ENCODE peak calls at places on chromosomes 13 and 19, in four cellular contexts. One of them, this sample, is unnamed.

GRCh38 chr13:51328488-51328887 is 11.0 kb upstream of the SERPINE3 start:
- DNase-seq in bronchial epithelial cell: no peak
- DNase-seq in mammary epithelial cell: no peak
- DNase-seq in fibroblast of the aortic adventitia: no peak
- DNase-seq in this sample: no peak

GRCh38 chr19:51547397-51548212 is 16.1 kb upstream of the SIGLEC6 start:
- DNase-seq in bronchial epithelial cell: no peak
- DNase-seq in mammary epithelial cell: no peak
- DNase-seq in fibroblast of the aortic adventitia: peak
- DNase-seq in this sample: no peak

GRCh38 chr13:59111711-59112110 is 1052.0 kb downstream of the DIAPH3 start:
- DNase-seq in bronchial epithelial cell: no peak
- DNase-seq in mammary epithelial cell: no peak
- DNase-seq in fibroblast of the aortic adventitia: peak
- DNase-seq in this sample: no peak

GRCh38 chr13:21676611-21677021 is 5.7 kb downstream of the FGF9 start:
- DNase-seq in bronchial epithelial cell: no peak
- DNase-seq in mammary epithelial cell: no peak
- DNase-seq in fibroblast of the aortic adventitia: no peak
- DNase-seq in this sample: no peak

GRCh38 chr13:36493046-36493445 is 60.8 kb downstream of the CCNA1 start:
- DNase-seq in bronchial epithelial cell: peak
- DNase-seq in mammary epithelial cell: no peak
- DNase-seq in fibroblast of the aortic adventitia: no peak
- DNase-seq in this sample: no peak

GRCh38 chr13:71621152-71622124 is 245.6 kb downstream of the DACH1 start:
- DNase-seq in bronchial epithelial cell: no peak
- DNase-seq in mammary epithelial cell: no peak
- DNase-seq in fibroblast of the aortic adventitia: no peak
- DNase-seq in this sample: no peak

GRCh38 chr13:112732679-112733078 is 42.8 kb downstream of the ATP11A start:
- DNase-seq in bronchial epithelial cell: no peak
- DNase-seq in mammary epithelial cell: no peak
- DNase-seq in fibroblast of the aortic adventitia: no peak
- DNase-seq in this sample: no peak

GRCh38 chr19:47095707-47096704 is 17.6 kb downstream of the ZC3H4 start:
- DNase-seq in bronchial epithelial cell: peak
- DNase-seq in mammary epithelial cell: peak
- DNase-seq in fibroblast of the aortic adventitia: peak
- DNase-seq in this sample: no peak

GRCh38 chr19:51339687-51340656 is 2.0 kb downstream of the VSIG10L start:
- DNase-seq in bronchial epithelial cell: peak
- DNase-seq in mammary epithelial cell: peak
- DNase-seq in fibroblast of the aortic adventitia: peak
- DNase-seq in this sample: peak

GRCh38 chr13:83618966-83619365 is 263.3 kb downstream of the SLITRK1 start:
- DNase-seq in bronchial epithelial cell: peak
- DNase-seq in mammary epithelial cell: peak
- DNase-seq in fibroblast of the aortic adventitia: peak
- DNase-seq in this sample: no peak

GRCh38 chr13:107866007-107866665 is 349.2 kb downstream of the LIG4 start:
- DNase-seq in bronchial epithelial cell: no peak
- DNase-seq in mammary epithelial cell: peak
- DNase-seq in fibroblast of the aortic adventitia: no peak
- DNase-seq in this sample: no peak

GRCh38 chr13:57632276-57633140 is 964 bp downstream of the PCDH17 start:
- DNase-seq in bronchial epithelial cell: no peak
- DNase-seq in mammary epithelial cell: no peak
- DNase-seq in fibroblast of the aortic adventitia: no peak
- DNase-seq in this sample: no peak

GRCh38 chr19:14214580-14214979 is 8.6 kb upstream of the ADGRL1 start:
- DNase-seq in bronchial epithelial cell: no peak
- DNase-seq in mammary epithelial cell: no peak
- DNase-seq in fibroblast of the aortic adventitia: no peak
- DNase-seq in this sample: no peak

GRCh38 chr19:35753634-35754364 is 3.0 kb downstream of the HSPB6 start:
- DNase-seq in bronchial epithelial cell: no peak
- DNase-seq in mammary epithelial cell: no peak
- DNase-seq in fibroblast of the aortic adventitia: peak
- DNase-seq in this sample: no peak

GRCh38 chr13:76730220-76730619 is 156.0 kb downstream of the KCTD12 start:
- DNase-seq in bronchial epithelial cell: no peak
- DNase-seq in mammary epithelial cell: no peak
- DNase-seq in fibroblast of the aortic adventitia: peak
- DNase-seq in this sample: no peak

GRCh38 chr13:72643339-72643989 is 84.0 kb downstream of the MZT1 start:
- DNase-seq in bronchial epithelial cell: peak
- DNase-seq in mammary epithelial cell: peak
- DNase-seq in fibroblast of the aortic adventitia: peak
- DNase-seq in this sample: peak

GRCh38 chr19:38433268-38433733 is at the start of gene RYR1:
- DNase-seq in bronchial epithelial cell: peak
- DNase-seq in mammary epithelial cell: no peak
- DNase-seq in fibroblast of the aortic adventitia: no peak
- DNase-seq in this sample: peak

GRCh38 chr19:2249880-2250764 is 999 bp downstream of the AMH start:
- DNase-seq in bronchial epithelial cell: no peak
- DNase-seq in mammary epithelial cell: no peak
- DNase-seq in fibroblast of the aortic adventitia: no peak
- DNase-seq in this sample: no peak

GRCh38 chr13:112692586-112692985 is 2.7 kb downstream of the ATP11A start:
- DNase-seq in bronchial epithelial cell: no peak
- DNase-seq in mammary epithelial cell: no peak
- DNase-seq in fibroblast of the aortic adventitia: no peak
- DNase-seq in this sample: no peak

GRCh38 chr13:112229992-112230872 is 145.9 kb upstream of the SPACA7 start:
- DNase-seq in bronchial epithelial cell: no peak
- DNase-seq in mammary epithelial cell: no peak
- DNase-seq in fibroblast of the aortic adventitia: no peak
- DNase-seq in this sample: no peak

GRCh38 chr13:80469841-80470378 is 129.0 kb upstream of the SPRY2 start:
- DNase-seq in bronchial epithelial cell: peak
- DNase-seq in mammary epithelial cell: peak
- DNase-seq in fibroblast of the aortic adventitia: peak
- DNase-seq in this sample: no peak

GRCh38 chr19:1295169-1296012 is 9.7 kb downstream of the EFNA2 start:
- DNase-seq in bronchial epithelial cell: no peak
- DNase-seq in mammary epithelial cell: no peak
- DNase-seq in fibroblast of the aortic adventitia: no peak
- DNase-seq in this sample: no peak

GRCh38 chr19:46141421-46141820 is 6.6 kb upstream of the IGFL2 start:
- DNase-seq in bronchial epithelial cell: no peak
- DNase-seq in mammary epithelial cell: no peak
- DNase-seq in fibroblast of the aortic adventitia: no peak
- DNase-seq in this sample: no peak

GRCh38 chr13:110109140-110109783 is 197.7 kb downstream of the COL4A1 start:
- DNase-seq in bronchial epithelial cell: no peak
- DNase-seq in mammary epithelial cell: no peak
- DNase-seq in fibroblast of the aortic adventitia: no peak
- DNase-seq in this sample: no peak

GRCh38 chr13:34894756-34895155 is 47.3 kb upstream of the NBEA start:
- DNase-seq in bronchial epithelial cell: no peak
- DNase-seq in mammary epithelial cell: no peak
- DNase-seq in fibroblast of the aortic adventitia: no peak
- DNase-seq in this sample: no peak

GRCh38 chr19:5621945-5622464 is 571 bp downstream of the SAFB2 start:
- DNase-seq in bronchial epithelial cell: no peak
- DNase-seq in mammary epithelial cell: no peak
- DNase-seq in fibroblast of the aortic adventitia: peak
- DNase-seq in this sample: no peak

GRCh38 chr13:33743438-33744368 is 74.2 kb upstream of the RFC3 start:
- DNase-seq in bronchial epithelial cell: no peak
- DNase-seq in mammary epithelial cell: no peak
- DNase-seq in fibroblast of the aortic adventitia: no peak
- DNase-seq in this sample: no peak

GRCh38 chr13:43805071-43805468 is 18.3 kb upstream of the ENOX1 start:
- DNase-seq in bronchial epithelial cell: peak
- DNase-seq in mammary epithelial cell: peak
- DNase-seq in fibroblast of the aortic adventitia: peak
- DNase-seq in this sample: no peak

GRCh38 chr13:91894311-91894710 is 495.9 kb downstream of the GPC5 start:
- DNase-seq in bronchial epithelial cell: no peak
- DNase-seq in mammary epithelial cell: no peak
- DNase-seq in fibroblast of the aortic adventitia: peak
- DNase-seq in this sample: no peak

GRCh38 chr13:93352616-93353015 is 126.0 kb downstream of the GPC6 start:
- DNase-seq in bronchial epithelial cell: no peak
- DNase-seq in mammary epithelial cell: no peak
- DNase-seq in fibroblast of the aortic adventitia: no peak
- DNase-seq in this sample: no peak

GRCh38 chr19:14082675-14082960 is 3.0 kb downstream of the C19orf67 start:
- DNase-seq in bronchial epithelial cell: no peak
- DNase-seq in mammary epithelial cell: no peak
- DNase-seq in fibroblast of the aortic adventitia: no peak
- DNase-seq in this sample: no peak

GRCh38 chr19:2775556-2776430 is 7.3 kb downstream of the SGTA start:
- DNase-seq in bronchial epithelial cell: no peak
- DNase-seq in mammary epithelial cell: peak
- DNase-seq in fibroblast of the aortic adventitia: no peak
- DNase-seq in this sample: peak

GRCh38 chr19:10565567-10566407 is at the start of gene KRI1:
- DNase-seq in bronchial epithelial cell: peak
- DNase-seq in mammary epithelial cell: peak
- DNase-seq in fibroblast of the aortic adventitia: peak
- DNase-seq in this sample: peak
- TF ChIP-seq CTCF in bronchial epithelial cell: peak
- TF ChIP-seq CTCF in mammary epithelial cell: peak
- TF ChIP-seq CTCF in fibroblast of the aortic adventitia: peak
- TF ChIP-seq CTCF in this sample: no peak

GRCh38 chr19:18278521-18279265 is 2.7 kb downstream of the JUND start:
- DNase-seq in bronchial epithelial cell: no peak
- DNase-seq in mammary epithelial cell: no peak
- DNase-seq in fibroblast of the aortic adventitia: peak
- DNase-seq in this sample: peak
- TF ChIP-seq CTCF in bronchial epithelial cell: peak
- TF ChIP-seq CTCF in mammary epithelial cell: peak
- TF ChIP-seq CTCF in fibroblast of the aortic adventitia: peak
- TF ChIP-seq CTCF in this sample: peak

DNA sequence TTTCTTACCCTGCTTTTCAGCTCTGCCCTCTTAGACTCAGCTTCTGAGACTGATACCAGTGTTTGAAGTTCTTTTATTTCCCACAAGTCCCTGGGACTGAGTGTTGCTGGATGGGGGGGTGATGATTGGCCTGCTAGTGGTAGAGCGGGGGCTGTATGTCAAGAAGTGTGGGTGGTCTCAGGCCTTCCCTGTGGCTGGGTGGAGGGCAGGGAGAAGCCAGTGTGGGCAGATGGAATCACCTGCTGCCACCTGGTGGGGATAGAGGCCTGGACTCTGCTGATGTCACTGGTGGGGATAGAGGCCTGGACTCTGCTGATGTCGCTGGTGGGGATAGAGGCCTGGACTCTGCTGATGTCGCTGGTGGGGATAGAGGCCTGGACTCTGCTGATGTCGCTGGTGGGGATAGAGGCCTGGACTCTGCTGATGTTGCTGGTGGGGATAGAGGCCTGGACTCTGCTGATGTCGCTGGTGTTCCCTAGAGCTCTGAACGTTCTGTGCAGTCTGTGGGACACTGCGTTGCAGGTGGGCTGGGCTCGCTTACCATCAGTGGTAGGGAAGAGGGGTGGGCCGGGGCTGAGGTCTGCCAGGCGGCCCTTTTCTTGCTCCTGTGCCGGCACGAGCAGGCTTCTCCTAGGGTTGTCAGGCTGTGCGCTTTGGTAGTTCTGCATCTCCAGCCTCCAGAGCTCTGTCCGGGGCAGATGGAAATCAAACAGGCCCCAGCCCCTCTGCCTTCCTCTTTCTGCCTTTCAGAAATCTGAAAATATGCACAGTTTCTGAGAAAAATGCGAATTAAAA is 101.3 kb downstream of the ARHGEF7 start:
- DNase-seq in bronchial epithelial cell: peak
- DNase-seq in mammary epithelial cell: no peak
- DNase-seq in fibroblast of the aortic adventitia: peak
- DNase-seq in this sample: no peak
- TF ChIP-seq CTCF in bronchial epithelial cell: peak
- TF ChIP-seq CTCF in mammary epithelial cell: peak
- TF ChIP-seq CTCF in fibroblast of the aortic adventitia: peak
- TF ChIP-seq CTCF in this sample: no peak

DNA sequence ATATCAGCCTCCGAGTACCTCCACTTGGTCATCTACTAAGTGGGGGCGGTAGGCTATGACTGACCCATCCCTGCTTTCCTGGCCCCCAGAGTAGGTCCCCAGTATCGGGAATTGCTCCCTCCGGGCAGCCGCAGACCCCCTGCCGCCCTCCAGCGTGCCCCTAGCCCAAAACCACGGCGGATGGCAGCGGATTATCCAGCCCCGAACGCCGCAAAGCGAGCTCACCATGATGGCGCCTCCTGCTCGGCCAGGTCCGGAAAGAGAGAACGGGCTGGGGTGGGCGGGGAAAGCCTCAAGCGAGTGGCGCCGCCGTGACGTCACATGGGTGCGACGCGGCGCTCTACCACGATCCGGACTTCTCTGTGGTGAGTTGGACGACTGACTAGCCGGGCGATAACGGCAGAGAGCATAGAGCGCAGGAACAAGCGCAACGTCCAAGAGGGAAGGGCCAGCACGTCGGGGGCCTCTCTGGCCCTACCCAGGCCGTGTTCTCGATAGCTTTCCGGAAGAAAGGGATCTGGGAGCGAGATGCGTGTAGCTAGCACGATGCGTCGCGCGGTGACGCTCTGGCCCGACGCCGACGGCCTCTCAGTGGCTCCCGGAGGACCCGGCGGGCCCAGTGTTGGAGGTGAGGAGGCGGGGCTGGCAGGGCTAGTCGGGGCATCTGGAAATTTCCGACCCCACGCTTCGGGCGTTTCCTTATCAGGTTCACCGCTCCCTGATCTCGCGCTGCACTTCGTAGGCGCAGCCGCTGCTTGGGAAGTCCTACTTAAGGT is at the start of the genes RPL18 and SPHK2:
- DNase-seq in bronchial epithelial cell: peak
- DNase-seq in mammary epithelial cell: peak
- DNase-seq in fibroblast of the aortic adventitia: peak
- DNase-seq in this sample: peak
- TF ChIP-seq CTCF in bronchial epithelial cell: no peak
- TF ChIP-seq CTCF in mammary epithelial cell: no peak
- TF ChIP-seq CTCF in fibroblast of the aortic adventitia: no peak
- TF ChIP-seq CTCF in this sample: no peak

GRCh38 chr19:30172643-30173242 is 199.4 kb upstream of the ZNF536 start:
- DNase-seq in bronchial epithelial cell: no peak
- DNase-seq in mammary epithelial cell: no peak
- DNase-seq in fibroblast of the aortic adventitia: no peak
- DNase-seq in this sample: no peak
- TF ChIP-seq CTCF in bronchial epithelial cell: no peak
- TF ChIP-seq CTCF in mammary epithelial cell: no peak
- TF ChIP-seq CTCF in fibroblast of the aortic adventitia: no peak
- TF ChIP-seq CTCF in this sample: no peak